ENCODE peak calls at places on chromosomes 3 and 15, in seven cellular contexts. F is CD8-positive, alpha-beta T cell; K is right cardiac atrium; D is HCT116; U is tibial nerve; G is tibial artery; V is stomach. X is an unnamed sample. For H3K9me3, the result is how much of the 10 kb centered on the place peaks cover.

GRCh38 chr3:178406206-178406605 is 130.0 kb upstream of the KCNMB2 start:
- DNase-seq in G (no peak), V (no peak), F (no peak), D (no peak), U (no peak), K (no peak), X (no peak)

GRCh38 chr15:79923068-79923514 is 26.3 kb upstream of the MTHFS start:
- DNase-seq in G (peak), U (no peak), D (no peak), F (peak), V (peak), K (peak), X (peak)

GRCh38 chr3:79140718-79141117 is 627.1 kb downstream of the ROBO1 start:
- DNase-seq in U (no peak), V (no peak), F (no peak), D (no peak), K (no peak), G (no peak), X (no peak)

GRCh38 chr15:40238927-40239591 is at the start of gene PAK6:
- DNase-seq in U (no peak), D (peak), V (peak), F (no peak), K (peak), G (no peak), X (peak)

GRCh38 chr3:297585-297984 is 101.0 kb downstream of the CHL1 start:
- DNase-seq in U (no peak), D (no peak), V (no peak), F (no peak), G (no peak), K (no peak), X (no peak)

GRCh38 chr3:46027736-46028397 is 584 bp upstream of the XCR1 start:
- DNase-seq in G (no peak), K (no peak), D (peak), F (no peak), V (no peak), U (no peak), X (peak)

GRCh38 chr15:70165811-70166284 is 68.1 kb upstream of the TLE3 start:
- DNase-seq in G (peak), F (no peak), K (peak), V (peak), U (no peak), D (no peak), X (no peak)

GRCh38 chr15:66986951-66987350 is 78.5 kb upstream of the SMAD3 start:
- DNase-seq in F (no peak), D (no peak), V (no peak), G (no peak), K (no peak), U (no peak), X (no peak)

GRCh38 chr3:192514754-192515660 is 212.3 kb downstream of the FGF12 start:
- DNase-seq in U (no peak), G (peak), V (peak), F (no peak), K (peak), D (no peak), X (no peak)

GRCh38 chr15:68372291-68372811 is 59.6 kb downstream of the ITGA11 start:
- DNase-seq in D (peak), V (no peak), G (peak), F (no peak), U (no peak), K (peak), X (no peak)

GRCh38 chr3:80677796-80678195 is 910.0 kb upstream of the ROBO1 start:
- DNase-seq in G (no peak), D (no peak), U (no peak), F (no peak), V (no peak), K (no peak), X (no peak)

GRCh38 chr15:45653702-45654424 is 19.0 kb downstream of the SQOR start:
- DNase-seq in V (no peak), U (no peak), G (no peak), F (no peak), D (no peak), K (no peak), X (no peak)

GRCh38 chr15:69816522-69816921 is 281.2 kb downstream of the TLE3 start:
- DNase-seq in V (no peak), K (no peak), G (no peak), D (no peak), F (no peak), U (no peak), X (no peak)

GRCh38 chr15:99384992-99385669 is 133.8 kb downstream of the LRRC28 start:
- DNase-seq in K (no peak), V (no peak), D (no peak), G (no peak), F (no peak), U (no peak), X (no peak)

GRCh38 chr3:122857019-122857418 is 62.1 kb downstream of the SLC49A4 start:
- DNase-seq in F (no peak), K (no peak), U (no peak), D (no peak), V (no peak), G (no peak), X (no peak)

GRCh38 chr15:77980094-77980493 is 97.4 kb downstream of the TBC1D2B start:
- DNase-seq in V (no peak), G (peak), D (no peak), K (peak), F (no peak), U (no peak), X (no peak)

GRCh38 chr3:31760654-31761053 is 220.4 kb downstream of the OSBPL10 start:
- DNase-seq in F (no peak), G (no peak), V (no peak), D (no peak), K (no peak), U (no peak), X (no peak)

GRCh38 chr3:178131801-178132200 is 404.4 kb upstream of the KCNMB2 start:
- DNase-seq in V (no peak), U (no peak), D (no peak), K (no peak), G (no peak), F (no peak), X (no peak)

GRCh38 chr15:68658151-68658550 is 79.4 kb downstream of the CORO2B start:
- DNase-seq in V (no peak), F (no peak), U (no peak), K (no peak), D (no peak), G (peak), X (no peak)

GRCh38 chr15:47514251-47514652 is 203.1 kb upstream of the SEMA6D start:
- DNase-seq in K (no peak), D (no peak), G (no peak), U (no peak), V (no peak), F (no peak), X (no peak)

GRCh38 chr15:97944724-97945123 is 15.8 kb upstream of the ARRDC4 start:
- DNase-seq in K (no peak), V (no peak), U (no peak), G (no peak), D (no peak), F (no peak), X (no peak)

GRCh38 chr3:149716984-149717383 is 35.3 kb downstream of the COMMD2 start:
- DNase-seq in V (no peak), D (no peak), G (no peak), K (no peak), U (no peak), F (no peak), X (no peak)

GRCh38 chr3:150000631-150001030 is 29.9 kb upstream of the PFN2 start:
- DNase-seq in K (no peak), D (no peak), U (no peak), F (no peak), V (no peak), G (no peak), X (no peak)

GRCh38 chr3:188153949-188154757 is at the start of gene LPP:
- DNase-seq in U (no peak), K (peak), D (no peak), V (peak), G (peak), F (peak), X (peak)

GRCh38 chr3:55315396-55315795 is 171.7 kb downstream of the WNT5A start:
- DNase-seq in F (no peak), G (no peak), U (no peak), V (no peak), K (no peak), D (no peak), X (no peak)

GRCh38 chr3:19213608-19214220 is 65.4 kb downstream of the KCNH8 start:
- DNase-seq in V (no peak), K (no peak), D (no peak), U (no peak), F (no peak), G (no peak), X (peak)

GRCh38 chr15:64892850-64893403 is 18.8 kb upstream of the ANKDD1A start:
- DNase-seq in U (no peak), D (no peak), K (no peak), V (no peak), F (no peak), G (no peak), X (no peak)

GRCh38 chr3:169526246-169526645 is 137.3 kb downstream of the MECOM start:
- DNase-seq in G (no peak), V (no peak), D (no peak), U (no peak), F (no peak), K (no peak), X (no peak)

GRCh38 chr3:190183121-190183520 is 62.4 kb upstream of the P3H2 start:
- DNase-seq in G (no peak), V (no peak), U (no peak), F (no peak), D (no peak), K (no peak), X (no peak)

GRCh38 chr3:100927775-100928174 is 65.4 kb downstream of the ABI3BP start:
- DNase-seq in K (no peak), F (no peak), U (no peak), V (no peak), G (no peak), D (no peak), X (no peak)

GRCh38 chr3:123272547-123272946 is 70.8 kb downstream of the SEC22A start:
- DNase-seq in G (no peak), K (no peak), D (no peak), V (no peak), U (no peak), F (no peak), X (no peak)

GRCh38 chr3:14210843-14211594 is 32.4 kb downstream of the LSM3 start:
- DNase-seq in G (no peak), V (no peak), D (no peak), F (no peak), U (no peak), K (no peak), X (no peak)

GRCh38 chr3:13219077-13219901 is 146.1 kb upstream of the IQSEC1 start:
- DNase-seq in G (no peak), K (peak), V (no peak), U (no peak), F (no peak), D (no peak), X (no peak)

GRCh38 chr15:62307551-62307950 is 142.5 kb upstream of the C2CD4B start:
- DNase-seq in V (no peak), U (no peak), F (no peak), K (no peak), D (no peak), G (no peak), X (no peak)

GRCh38 chr3:76245622-76246021 is 460.3 kb upstream of the ZNF717 start:
- DNase-seq in G (no peak), U (no peak), D (no peak), K (no peak), V (no peak), F (no peak), X (no peak)

DNA sequence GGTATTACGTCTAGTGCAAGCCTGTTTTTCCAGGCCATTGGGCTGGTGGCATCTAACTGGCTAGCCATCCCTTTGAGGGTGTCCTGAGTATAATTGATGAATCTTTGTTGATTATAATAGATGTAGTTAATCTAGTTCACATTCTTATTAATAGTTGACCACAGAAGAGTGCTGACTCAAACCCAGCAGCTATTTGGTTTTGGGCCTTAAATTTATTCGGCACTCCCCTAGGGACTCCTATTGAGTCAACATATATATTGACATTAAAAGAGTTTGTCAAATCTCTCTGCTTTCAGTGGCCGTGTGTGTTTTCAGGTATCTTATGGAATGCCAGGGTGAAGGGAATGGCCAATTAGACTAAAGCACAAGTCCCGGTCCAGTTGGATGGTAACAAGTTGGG is 19.7 kb downstream of the ARL8B start:
- DNase-seq in G (no peak), V (no peak), K (no peak), D (no peak), U (no peak), F (no peak), X (no peak)
- H3K9me3 ChIP-seq in G (under half), V (under half), K (under half), D (under half), U (under half), F (under half), X (under half)

DNA sequence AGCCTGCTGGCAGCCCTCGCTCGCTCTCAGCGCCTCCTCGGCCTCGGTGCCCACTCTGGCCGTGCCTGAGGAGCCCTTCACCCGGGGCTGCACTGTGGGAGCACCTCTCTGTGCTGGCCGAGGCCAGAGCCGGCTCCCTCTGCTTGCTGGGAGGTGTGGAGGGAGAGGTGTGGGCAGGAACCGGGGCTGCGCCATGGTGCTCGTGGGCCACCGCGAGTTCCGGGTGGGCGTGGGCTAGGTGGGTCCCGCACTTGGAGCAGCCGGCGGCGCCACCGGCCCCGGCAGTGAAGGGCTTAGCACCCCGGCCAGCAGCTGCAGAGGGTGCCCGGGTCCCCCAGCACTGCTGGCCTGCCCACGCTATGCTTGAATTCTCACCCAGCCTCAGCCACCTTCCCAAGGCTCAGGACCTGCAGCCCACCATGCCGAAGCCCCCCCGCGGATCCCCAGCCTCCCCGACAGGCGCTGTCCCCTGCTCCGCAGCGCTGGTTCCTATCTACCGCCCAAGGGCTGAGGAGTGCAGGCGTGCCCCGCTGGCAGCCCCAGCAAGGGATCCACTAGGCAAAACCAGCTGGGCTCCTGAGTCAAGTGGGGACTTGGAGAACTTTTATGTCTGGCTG is 863.3 kb downstream of the IGSF11 start:
- DNase-seq in D (no peak), F (no peak), G (no peak), U (no peak), V (no peak), K (peak), X (no peak)
- H3K9me3 ChIP-seq in D (under half), F (under half), G (under half), U (under half), V (under half), K (under half), X (under half)

GRCh38 chr15:56126409-56126808 is 117.3 kb downstream of the RFX7 start:
- DNase-seq in G (no peak), K (no peak), D (no peak), U (no peak), F (no peak), V (no peak), X (no peak)
- H3K9me3 ChIP-seq in G (under half), K (under half), D (under half), U (under half), F (under half), V (under half), X (under half)

DNA sequence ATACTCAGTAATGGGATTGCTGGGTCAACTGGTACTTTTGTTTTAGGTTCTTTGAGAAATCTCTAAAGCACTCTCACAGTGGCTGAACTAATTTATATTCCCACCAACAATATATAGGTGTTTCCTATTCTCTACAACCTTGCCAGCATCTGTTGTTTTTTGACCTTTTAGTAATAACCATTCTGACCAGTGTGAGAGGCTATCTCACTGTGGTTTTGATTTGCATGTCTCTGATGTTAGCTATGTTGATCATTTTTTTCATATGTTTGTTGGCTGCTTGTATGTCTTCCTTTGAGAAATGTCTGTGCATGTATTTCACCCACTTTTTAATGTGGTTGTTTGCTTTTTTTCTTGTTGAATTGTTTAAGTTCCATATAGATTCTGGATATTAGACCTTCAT is 98.2 kb upstream of the DCBLD2 start:
- DNase-seq in G (no peak), F (no peak), D (no peak), K (no peak), U (no peak), V (no peak), X (peak)
- H3K9me3 ChIP-seq in G (under half), F (under half), D (under half), K (under half), U (under half), V (under half), X (under half)

GRCh38 chr3:43017593-43018195 is 38.6 kb downstream of the GASK1A start:
- DNase-seq in G (no peak), K (no peak), D (no peak), V (no peak), F (no peak), U (no peak), X (no peak)
- H3K9me3 ChIP-seq in G (under half), K (under half), D (under half), V (under half), F (under half), U (under half), X (under half)